ENCODE peak calls at places on chromosome 7, in seven cellular contexts. B, T, M, O, D, V and S are unnamed samples.

GRCh38 chr7:119256446-119257131 is 1016.4 kb upstream of the KCND2 start:
- DNase-seq in B (no peak), T (no peak), M (peak), O (no peak), D (no peak), V (no peak), S (no peak)

GRCh38 chr7:157004050-157004838 is 6.2 kb downstream of the MNX1 start:
- DNase-seq in B (peak), T (no peak), M (no peak), O (no peak), D (no peak), V (no peak), S (no peak)

GRCh38 chr7:101882595-101883564 is 65.5 kb downstream of the CUX1 start:
- DNase-seq in B (peak), T (peak), M (peak), O (peak), D (peak), V (peak), S (peak)

GRCh38 chr7:134632937-134633540 is 13.6 kb upstream of the BPGM start:
- DNase-seq in B (peak), T (no peak), M (peak), O (peak), D (no peak), V (no peak), S (no peak)

GRCh38 chr7:112010994-112011393 is 195.2 kb downstream of the DOCK4 start:
- DNase-seq in B (no peak), T (no peak), M (no peak), O (no peak), D (no peak), V (no peak), S (no peak)

GRCh38 chr7:129958643-129959479 is 6.1 kb upstream of the UBE2H start:
- DNase-seq in B (no peak), T (no peak), M (peak), O (peak), D (peak), V (no peak), S (no peak)

GRCh38 chr7:16178585-16178984 is 242.8 kb downstream of the CRPPA start:
- DNase-seq in B (no peak), T (no peak), M (no peak), O (no peak), D (no peak), V (no peak), S (no peak)

GRCh38 chr7:43568529-43568928 is 14.4 kb upstream of the STK17A start:
- DNase-seq in B (no peak), T (no peak), M (peak), O (no peak), D (no peak), V (no peak), S (no peak)

GRCh38 chr7:32415936-32416335 is 74.2 kb downstream of the LSM5 start:
- DNase-seq in B (no peak), T (no peak), M (no peak), O (no peak), D (no peak), V (no peak), S (no peak)

GRCh38 chr7:35725280-35725680 is 30.3 kb upstream of the HERPUD2 start:
- DNase-seq in B (no peak), T (no peak), M (no peak), O (no peak), D (no peak), V (no peak), S (no peak)

GRCh38 chr7:88759216-88759955 is at the start of gene ZNF804B:
- DNase-seq in B (peak), T (peak), M (no peak), O (peak), D (peak), V (peak), S (no peak)